ENCODE peak calls at places on chromosomes 12 and 14, in seven cellular contexts. One of them, this sample, is unnamed.

GRCh38 chr12:10361622-10362021 is 28.2 kb downstream of the KLRK1 start:
- DNase-seq in activated CD4-positive, alpha-beta T cell treated with anti-CD3 and anti-CD28 coated beads, Interleukin-2, amount 50 U/mL, for 1 hour: no peak
- DNase-seq in GM23248: peak
- DNase-seq in WERI-Rb-1: no peak
- DNase-seq in HFFc6: no peak
- DNase-seq in nephron progenitor cell: no peak
- DNase-seq in NCI-H146: peak
- DNase-seq in this sample: peak

GRCh38 chr12:112979281-112979680 is 962 bp downstream of the OAS2 start:
- DNase-seq in nephron progenitor cell: no peak
- DNase-seq in activated CD4-positive, alpha-beta T cell treated with anti-CD3 and anti-CD28 coated beads, Interleukin-2, amount 50 U/mL, for 1 hour: peak
- DNase-seq in NCI-H146: no peak
- DNase-seq in GM23248: no peak
- DNase-seq in WERI-Rb-1: no peak
- DNase-seq in HFFc6: no peak
- DNase-seq in this sample: no peak

GRCh38 chr14:49865431-49865859 is 12.9 kb upstream of the NEMF start:
- DNase-seq in GM23248: peak
- DNase-seq in nephron progenitor cell: peak
- DNase-seq in WERI-Rb-1: peak
- DNase-seq in activated CD4-positive, alpha-beta T cell treated with anti-CD3 and anti-CD28 coated beads, Interleukin-2, amount 50 U/mL, for 1 hour: peak
- DNase-seq in HFFc6: peak
- DNase-seq in NCI-H146: peak
- DNase-seq in this sample: peak

GRCh38 chr12:57834086-57834876 is 12.2 kb downstream of the CTDSP2 start:
- DNase-seq in WERI-Rb-1: no peak
- DNase-seq in NCI-H146: peak
- DNase-seq in GM23248: no peak
- DNase-seq in nephron progenitor cell: no peak
- DNase-seq in HFFc6: no peak
- DNase-seq in activated CD4-positive, alpha-beta T cell treated with anti-CD3 and anti-CD28 coated beads, Interleukin-2, amount 50 U/mL, for 1 hour: no peak
- DNase-seq in this sample: no peak

GRCh38 chr14:22735096-22735495 is 31.4 kb upstream of the OXA1L start:
- DNase-seq in nephron progenitor cell: no peak
- DNase-seq in NCI-H146: no peak
- DNase-seq in HFFc6: no peak
- DNase-seq in GM23248: no peak
- DNase-seq in WERI-Rb-1: no peak
- DNase-seq in activated CD4-positive, alpha-beta T cell treated with anti-CD3 and anti-CD28 coated beads, Interleukin-2, amount 50 U/mL, for 1 hour: no peak
- DNase-seq in this sample: no peak

GRCh38 chr14:95164506-95164905 is 7.2 kb upstream of the DICER1 start:
- DNase-seq in activated CD4-positive, alpha-beta T cell treated with anti-CD3 and anti-CD28 coated beads, Interleukin-2, amount 50 U/mL, for 1 hour: no peak
- DNase-seq in nephron progenitor cell: no peak
- DNase-seq in WERI-Rb-1: no peak
- DNase-seq in HFFc6: no peak
- DNase-seq in NCI-H146: no peak
- DNase-seq in GM23248: no peak
- DNase-seq in this sample: no peak

GRCh38 chr14:104091061-104091926 is 5.8 kb downstream of the ASPG start:
- DNase-seq in activated CD4-positive, alpha-beta T cell treated with anti-CD3 and anti-CD28 coated beads, Interleukin-2, amount 50 U/mL, for 1 hour: no peak
- DNase-seq in NCI-H146: no peak
- DNase-seq in GM23248: no peak
- DNase-seq in HFFc6: no peak
- DNase-seq in WERI-Rb-1: no peak
- DNase-seq in nephron progenitor cell: no peak
- DNase-seq in this sample: no peak

GRCh38 chr12:111288771-111289170 is 80.1 kb downstream of the PHETA1 start:
- DNase-seq in nephron progenitor cell: no peak
- DNase-seq in GM23248: no peak
- DNase-seq in WERI-Rb-1: no peak
- DNase-seq in NCI-H146: no peak
- DNase-seq in activated CD4-positive, alpha-beta T cell treated with anti-CD3 and anti-CD28 coated beads, Interleukin-2, amount 50 U/mL, for 1 hour: no peak
- DNase-seq in HFFc6: no peak
- DNase-seq in this sample: no peak

GRCh38 chr14:106738075-106738474 is 1211.7 kb downstream of the TMEM121 start:
- DNase-seq in GM23248: no peak
- DNase-seq in HFFc6: no peak
- DNase-seq in WERI-Rb-1: no peak
- DNase-seq in nephron progenitor cell: no peak
- DNase-seq in NCI-H146: no peak
- DNase-seq in activated CD4-positive, alpha-beta T cell treated with anti-CD3 and anti-CD28 coated beads, Interleukin-2, amount 50 U/mL, for 1 hour: no peak
- DNase-seq in this sample: no peak

GRCh38 chr14:75068294-75069020 is 984 bp upstream of the ZC2HC1C start:
- DNase-seq in HFFc6: no peak
- DNase-seq in NCI-H146: no peak
- DNase-seq in activated CD4-positive, alpha-beta T cell treated with anti-CD3 and anti-CD28 coated beads, Interleukin-2, amount 50 U/mL, for 1 hour: no peak
- DNase-seq in WERI-Rb-1: no peak
- DNase-seq in GM23248: no peak
- DNase-seq in nephron progenitor cell: no peak
- DNase-seq in this sample: no peak

GRCh38 chr14:26204362-26204953 is 393.4 kb downstream of the NOVA1 start:
- DNase-seq in GM23248: peak
- DNase-seq in NCI-H146: no peak
- DNase-seq in activated CD4-positive, alpha-beta T cell treated with anti-CD3 and anti-CD28 coated beads, Interleukin-2, amount 50 U/mL, for 1 hour: no peak
- DNase-seq in WERI-Rb-1: no peak
- DNase-seq in HFFc6: no peak
- DNase-seq in nephron progenitor cell: no peak
- DNase-seq in this sample: no peak

GRCh38 chr12:26863515-26863914 is 30.5 kb upstream of the ITPR2 start:
- DNase-seq in NCI-H146: peak
- DNase-seq in nephron progenitor cell: no peak
- DNase-seq in WERI-Rb-1: peak
- DNase-seq in HFFc6: no peak
- DNase-seq in GM23248: peak
- DNase-seq in activated CD4-positive, alpha-beta T cell treated with anti-CD3 and anti-CD28 coated beads, Interleukin-2, amount 50 U/mL, for 1 hour: no peak
- DNase-seq in this sample: peak

GRCh38 chr12:65822732-65823480 is 1.4 kb upstream of the HMGA2 start:
- DNase-seq in HFFc6: peak
- DNase-seq in nephron progenitor cell: peak
- DNase-seq in activated CD4-positive, alpha-beta T cell treated with anti-CD3 and anti-CD28 coated beads, Interleukin-2, amount 50 U/mL, for 1 hour: no peak
- DNase-seq in GM23248: peak
- DNase-seq in WERI-Rb-1: peak
- DNase-seq in NCI-H146: no peak
- DNase-seq in this sample: peak

GRCh38 chr12:104507672-104508071 is 50.9 kb downstream of the CHST11 start:
- DNase-seq in GM23248: no peak
- DNase-seq in activated CD4-positive, alpha-beta T cell treated with anti-CD3 and anti-CD28 coated beads, Interleukin-2, amount 50 U/mL, for 1 hour: no peak
- DNase-seq in NCI-H146: no peak
- DNase-seq in nephron progenitor cell: no peak
- DNase-seq in WERI-Rb-1: no peak
- DNase-seq in HFFc6: no peak
- DNase-seq in this sample: no peak

GRCh38 chr14:45201908-45202307 is 51.1 kb downstream of the MIS18BP1 start:
- DNase-seq in NCI-H146: no peak
- DNase-seq in nephron progenitor cell: no peak
- DNase-seq in GM23248: peak
- DNase-seq in activated CD4-positive, alpha-beta T cell treated with anti-CD3 and anti-CD28 coated beads, Interleukin-2, amount 50 U/mL, for 1 hour: no peak
- DNase-seq in WERI-Rb-1: peak
- DNase-seq in HFFc6: peak
- DNase-seq in this sample: no peak

GRCh38 chr14:63387691-63388090 is 69.0 kb upstream of the GPHB5 start:
- DNase-seq in HFFc6: no peak
- DNase-seq in activated CD4-positive, alpha-beta T cell treated with anti-CD3 and anti-CD28 coated beads, Interleukin-2, amount 50 U/mL, for 1 hour: no peak
- DNase-seq in GM23248: no peak
- DNase-seq in nephron progenitor cell: no peak
- DNase-seq in NCI-H146: no peak
- DNase-seq in WERI-Rb-1: no peak
- DNase-seq in this sample: no peak

GRCh38 chr12:45235087-45236025 is 19.5 kb downstream of the ANO6 start:
- DNase-seq in activated CD4-positive, alpha-beta T cell treated with anti-CD3 and anti-CD28 coated beads, Interleukin-2, amount 50 U/mL, for 1 hour: no peak
- DNase-seq in HFFc6: peak
- DNase-seq in NCI-H146: no peak
- DNase-seq in WERI-Rb-1: no peak
- DNase-seq in nephron progenitor cell: no peak
- DNase-seq in GM23248: peak
- DNase-seq in this sample: peak

This sample was measured in IMR-90.